ENCODE peak calls at places on chromosomes 5 and 9, in six cellular contexts. O is K562, Z is stomach, L is NB4, I is tibial nerve, T is breast epithelium. U is an unnamed sample.
A peak's percentile ranks its signal among the peaks of the same experiment; 100 is the strongest.

GRCh38 chr5:55850839-55851674 is at the start of gene IL31RA:
- DNase-seq in T (no peak), O (no peak), L (peak; percentile 83), Z (no peak), I (no peak), U (peak; percentile 30)

GRCh38 chr5:166127766-166128565 is 2163.5 kb upstream of the WWC1 start:
- DNase-seq in O (no peak), I (no peak), L (no peak), Z (no peak), T (no peak), U (no peak)

GRCh38 chr9:93597142-93597706 is 20.8 kb downstream of the PHF2 start:
- DNase-seq in Z (no peak), T (no peak), I (no peak), O (no peak), L (no peak), U (no peak)

GRCh38 chr9:14207352-14207995 is 106.5 kb downstream of the NFIB start:
- DNase-seq in T (no peak), I (no peak), O (no peak), Z (no peak), L (no peak), U (no peak)

GRCh38 chr5:78295035-78295961 is 800 bp upstream of the AP3B1 start:
- DNase-seq in I (peak; percentile 8), O (peak; percentile 15), L (peak; percentile 27), Z (peak; percentile 67), T (peak; percentile 58), U (peak; percentile 19)

GRCh38 chr5:76601470-76601869 is 21.7 kb downstream of the F2RL2 start:
- DNase-seq in T (no peak), I (peak; percentile 64), L (peak; percentile 61), O (peak; percentile 64), Z (no peak), U (no peak)

GRCh38 chr9:120781236-120781635 is 12.0 kb downstream of the FBXW2 start:
- DNase-seq in L (no peak), T (no peak), I (no peak), Z (no peak), O (no peak), U (no peak)

GRCh38 chr9:33480976-33481375 is 7.3 kb upstream of the NOL6 start:
- DNase-seq in T (no peak), O (no peak), L (no peak), Z (no peak), I (no peak), U (no peak)

GRCh38 chr5:96868603-96869371 is 7.5 kb upstream of the ERAP2 start:
- DNase-seq in L (peak; percentile 74), I (peak; percentile 46), O (peak; percentile 51), T (no peak), Z (no peak), U (peak; percentile 33)

GRCh38 chr9:4226331-4227250 is 73.3 kb downstream of the GLIS3 start:
- DNase-seq in Z (no peak), O (no peak), T (no peak), I (no peak), L (peak; percentile 64), U (no peak)

GRCh38 chr5:128304791-128305190 is 221.2 kb downstream of the SLC12A2 start:
- DNase-seq in O (no peak), Z (no peak), T (no peak), I (no peak), L (no peak), U (no peak)

GRCh38 chr5:160312960-160313734 is 783 bp upstream of the CCNJL start:
- DNase-seq in L (peak; percentile 37), O (no peak), Z (no peak), T (no peak), I (no peak), U (no peak)

GRCh38 chr9:6552033-6552737 is 93.3 kb downstream of the GLDC start:
- DNase-seq in T (no peak), O (no peak), L (no peak), Z (no peak), I (no peak), U (no peak)

GRCh38 chr9:126829035-126829434 is 24.2 kb downstream of the ZBTB43 start:
- DNase-seq in O (no peak), T (no peak), L (no peak), I (no peak), Z (no peak), U (no peak)

GRCh38 chr5:160054831-160055230 is 45.9 kb downstream of the TTC1 start:
- DNase-seq in L (peak; percentile 21), I (no peak), T (no peak), O (peak; percentile 21), Z (no peak), U (peak; percentile 73)

DNA sequence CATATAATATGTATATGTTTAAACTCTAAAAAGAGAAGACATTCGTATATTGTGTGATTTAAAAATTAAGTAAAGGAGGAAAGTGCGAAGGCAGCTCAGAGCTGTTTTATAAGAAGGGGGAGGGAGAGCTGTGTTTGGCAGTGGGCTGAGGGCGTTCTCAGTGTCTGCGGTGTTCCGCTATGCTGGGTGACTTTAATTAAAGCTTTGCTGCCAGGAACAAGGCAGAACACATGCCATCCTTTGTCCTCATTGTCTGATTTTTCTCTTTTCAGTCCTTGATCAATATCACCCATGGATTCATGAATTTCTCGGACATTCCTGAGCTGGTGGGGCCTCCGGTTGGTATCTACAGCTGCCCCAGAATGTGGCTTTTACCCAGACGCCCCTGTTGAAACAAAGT is 66.5 kb upstream of the TGFBR1 start:
- DNase-seq in I (no peak), T (no peak), Z (no peak), O (no peak), L (no peak), U (no peak)
- TF ChIP-seq POLR2A in I (no peak), T (no peak), Z (no peak), O (no peak), L (no peak), U (no peak)

DNA sequence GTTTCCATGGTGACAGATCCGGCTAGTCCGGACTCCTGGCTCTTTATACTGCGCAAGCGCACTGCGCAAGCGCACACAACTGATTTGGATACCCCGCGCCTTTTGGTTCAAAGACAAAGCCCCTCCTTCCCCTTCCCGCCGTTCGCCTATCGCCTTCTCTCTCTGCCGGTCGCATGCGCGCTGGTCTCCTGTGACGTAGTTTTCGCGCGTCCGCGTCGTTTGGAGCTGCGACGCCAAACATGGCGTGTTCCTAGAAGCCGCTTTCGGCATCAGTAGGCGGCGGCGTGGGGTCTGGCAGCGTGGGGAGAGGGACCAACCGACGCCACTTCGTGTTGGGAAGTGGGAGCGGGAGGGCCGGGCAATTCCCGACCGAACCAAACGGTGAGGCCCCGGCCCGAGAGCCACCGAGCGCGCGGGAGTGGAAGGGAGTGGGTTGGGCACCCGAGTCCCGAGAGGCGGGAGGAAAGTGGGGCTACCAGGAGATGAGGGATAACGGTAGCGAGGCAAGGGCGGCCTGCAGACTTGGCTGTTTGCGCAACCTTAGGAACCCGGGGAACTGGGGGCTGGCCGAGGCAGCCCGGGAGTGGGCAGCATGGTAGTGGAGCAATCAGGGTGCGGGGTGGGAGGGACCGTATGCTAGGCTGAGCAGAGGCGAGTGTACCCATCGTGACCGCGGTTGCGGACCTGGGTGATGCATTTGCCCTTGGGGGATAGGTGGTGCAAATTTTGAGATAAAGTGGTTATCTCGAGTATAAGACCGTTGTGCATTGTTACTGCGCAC is at the start of gene IPO11:
- DNase-seq in T (peak; percentile 98), O (peak; percentile 97), I (peak; percentile 98), L (peak; percentile 98), Z (peak; percentile 98), U (peak; percentile 86)
- TF ChIP-seq POLR2A in T (peak; percentile 56), O (peak; percentile 96), I (peak; percentile 66), L (peak; percentile 66), Z (peak; percentile 31), U (peak; percentile 73)

GRCh38 chr9:134376386-134377142 is 50.3 kb downstream of the RXRA start:
- DNase-seq in T (no peak), I (no peak), L (no peak), O (no peak), Z (no peak), U (no peak)
- TF ChIP-seq POLR2A in T (no peak), I (no peak), L (no peak), O (no peak), Z (no peak), U (no peak)

DNA sequence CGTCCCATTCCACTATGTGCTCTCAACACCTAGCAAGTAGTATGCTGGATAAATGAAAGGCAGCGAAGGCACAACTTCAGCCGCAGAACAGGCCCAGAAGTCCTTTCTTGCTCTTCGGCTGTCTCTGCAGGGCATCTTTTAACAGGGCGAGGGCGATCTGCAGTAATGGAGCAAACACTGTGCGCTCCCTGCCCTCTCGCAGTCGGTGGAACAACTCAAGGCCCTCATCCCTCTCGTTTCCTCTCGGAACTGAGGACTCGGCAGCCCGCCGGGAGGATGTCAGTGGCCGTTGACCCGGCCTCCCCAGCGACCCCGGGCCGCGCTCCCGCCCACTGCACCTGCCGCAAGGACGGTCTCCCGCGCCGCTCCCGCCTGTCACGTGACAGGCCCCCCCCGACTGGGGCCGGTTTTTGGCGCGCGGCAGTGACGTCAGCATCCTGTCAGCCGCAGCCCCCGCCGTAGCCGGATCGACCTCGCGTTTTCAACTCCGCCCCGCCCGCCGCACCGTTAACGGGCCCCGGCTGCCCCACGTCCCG is 1.1 kb downstream of the ZNF367 start:
- DNase-seq in Z (peak; percentile 91), T (peak; percentile 83), I (peak; percentile 85), L (peak; percentile 91), O (peak; percentile 94), U (peak; percentile 89)
- TF ChIP-seq POLR2A in Z (no peak), T (no peak), I (peak; percentile 76), L (peak; percentile 43), O (peak; percentile 46), U (peak; percentile 27)

DNA sequence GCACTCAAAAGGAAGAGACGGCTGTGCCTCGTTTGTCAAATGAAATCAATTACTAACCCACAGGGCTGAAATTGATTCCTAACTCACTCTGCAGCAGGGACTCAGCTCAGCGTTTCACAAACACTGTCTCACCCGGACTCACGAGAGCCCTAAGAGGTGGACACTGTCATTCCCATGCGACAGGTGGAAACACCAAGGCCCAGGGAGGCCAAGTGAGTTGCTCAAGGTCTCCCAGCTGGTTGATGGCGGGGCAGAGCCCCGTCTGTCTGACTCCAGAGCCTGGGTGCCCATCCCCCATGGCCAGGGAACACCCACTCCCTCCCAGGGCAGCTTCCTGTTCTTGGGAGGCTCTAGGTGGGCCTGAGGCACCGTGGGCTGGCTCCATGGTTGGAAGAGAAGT is 1.3 kb upstream of the PLPP7 start:
- DNase-seq in Z (no peak), L (peak; percentile 52), I (no peak), O (no peak), T (no peak), U (no peak)
- TF ChIP-seq POLR2A in Z (no peak), L (no peak), I (no peak), O (no peak), T (no peak), U (no peak)

DNA sequence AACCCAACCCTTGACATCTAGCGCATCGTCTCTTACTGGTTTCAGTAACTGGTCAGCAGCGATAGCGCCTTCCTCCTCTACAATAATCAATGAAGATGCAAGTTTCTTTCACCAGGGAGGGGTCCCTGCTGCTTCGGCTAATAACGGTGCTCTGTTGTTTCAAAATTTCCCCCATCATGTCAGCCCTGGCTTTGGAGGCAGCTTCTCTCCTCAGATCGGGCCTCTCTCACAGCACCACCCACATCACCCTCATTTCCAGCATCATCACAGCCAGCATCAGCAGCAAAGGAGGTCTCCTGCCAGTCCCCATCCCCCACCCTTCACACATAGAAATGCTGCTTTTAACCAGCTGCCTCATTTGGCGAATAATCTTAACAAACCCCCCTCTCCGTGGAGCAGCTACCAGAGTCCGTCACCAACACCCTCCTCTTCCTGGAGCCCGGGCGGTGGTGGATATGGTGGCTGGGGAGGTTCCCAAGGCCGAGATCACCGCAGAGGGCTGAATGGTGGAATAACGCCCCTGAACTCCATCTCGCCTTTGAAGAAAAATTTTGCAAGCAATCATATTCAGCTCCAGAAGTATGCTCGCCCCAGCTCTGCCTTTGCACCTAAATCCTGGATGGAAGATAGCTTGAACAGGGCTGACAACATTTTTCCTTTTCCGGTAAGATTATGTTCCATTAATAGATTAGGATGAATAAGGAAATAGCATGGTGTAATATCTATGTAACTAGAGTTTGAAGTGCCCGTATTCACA is 2.2 kb downstream of the CPEB4 start:
- DNase-seq in I (no peak), O (peak; percentile 37), T (no peak), Z (no peak), L (no peak), U (no peak)
- TF ChIP-seq POLR2A in I (no peak), O (no peak), T (no peak), Z (no peak), L (no peak), U (no peak)